ENCODE peak calls at places on chromosomes 16 and 17, in six cellular contexts. I is stimulated activated CD4-positive, alpha-beta T cell treated with anti-CD3 and anti-CD28 coated beads, TNF-alpha, amount 100 ng/mL, for 48 hours; V is activated T-cell treated with anti-CD3 and anti-CD28 coated beads, Interleukin-2, amount 50 U/mL, for 4 hours; H is heart right ventricle; S is psoas muscle; U is memory B cell. T is an unnamed sample.

GRCh38 chr16:51881731-51882130 is 665.2 kb downstream of the TOX3 start:
- DNase-seq in S (no peak), V (no peak), H (no peak), U (no peak), I (no peak), T (no peak)

GRCh38 chr16:59164461-59164860 is 430.3 kb upstream of the GOT2 start:
- DNase-seq in V (no peak), I (no peak), S (no peak), H (no peak), U (no peak), T (no peak)

GRCh38 chr17:63517825-63518534 is 5.2 kb upstream of the KCNH6 start:
- DNase-seq in V (no peak), S (no peak), U (no peak), I (no peak), H (no peak), T (no peak)

GRCh38 chr16:973366-973765 is 2.6 kb upstream of the LMF1 start:
- DNase-seq in I (no peak), S (no peak), U (no peak), V (no peak), H (no peak), T (no peak)

GRCh38 chr16:66950437-66950836 is 10.6 kb upstream of the CES3 start:
- DNase-seq in S (no peak), H (no peak), U (no peak), V (no peak), I (no peak), T (no peak)

GRCh38 chr17:58060596-58061191 is 22.5 kb upstream of the DYNLL2 start:
- DNase-seq in H (peak), I (no peak), V (no peak), S (peak), U (no peak), T (no peak)

GRCh38 chr16:51164167-51164566 is 13.1 kb upstream of the SALL1 start:
- DNase-seq in I (no peak), V (no peak), S (no peak), H (no peak), U (no peak), T (no peak)

GRCh38 chr17:82378741-82379021 is 7.1 kb downstream of the UTS2R start:
- DNase-seq in S (no peak), U (no peak), I (no peak), H (no peak), V (no peak), T (no peak)

GRCh38 chr17:42139093-42139492 is 15.7 kb downstream of the RAB5C start:
- DNase-seq in V (no peak), U (no peak), H (no peak), S (no peak), I (no peak), T (no peak)

GRCh38 chr16:79168321-79168720 is 432.2 kb downstream of the MAF start:
- DNase-seq in U (no peak), H (no peak), S (no peak), I (no peak), V (no peak), T (no peak)